ENCODE peak calls at places on chromosomes 16 and 17, in eight cellular contexts. Q, K, B, A, Y, T, V and G are unnamed samples.

GRCh38 chr16:87608400-87608985 is 6.2 kb downstream of the JPH3 start:
- DNase-seq in Q (peak; percentile 64), K (no peak), B (no peak), A (peak; percentile 80), Y (peak; percentile 52), T (no peak), V (peak; percentile 75), G (no peak)

GRCh38 chr17:58120195-58120822 is 27.9 kb upstream of the OR4D1 start:
- DNase-seq in Q (peak; percentile 41), K (no peak), B (no peak), A (peak; percentile 57), Y (peak; percentile 66), T (no peak), V (no peak), G (no peak)

GRCh38 chr16:2584742-2585650 is 47.2 kb downstream of the PDPK1 start:
- DNase-seq in Q (no peak), K (no peak), B (no peak), A (no peak), Y (peak; percentile 16), T (peak; percentile 8), V (peak; percentile 82), G (no peak)

GRCh38 chr16:24609740-24610420 is 70.5 kb downstream of the RBBP6 start:
- DNase-seq in Q (peak; percentile 38), K (no peak), B (peak; percentile 87), A (peak; percentile 39), Y (peak; percentile 31), T (peak; percentile 78), V (peak; percentile 93), G (peak; percentile 80)

GRCh38 chr16:70267516-70267915 is 15.8 kb upstream of the EXOSC6 start:
- DNase-seq in Q (peak; percentile 22), K (peak; percentile 36), B (peak; percentile 56), A (peak; percentile 58), Y (peak; percentile 55), T (no peak), V (peak; percentile 60), G (no peak)

GRCh38 chr17:40809721-40810421 is 10.1 kb upstream of the KRT28 start:
- DNase-seq in Q (no peak), K (no peak), B (no peak), A (no peak), Y (peak; percentile 43), T (no peak), V (no peak), G (no peak)

GRCh38 chr17:67716405-67716798 is 1.3 kb upstream of the NOL11 start:
- DNase-seq in Q (no peak), K (no peak), B (no peak), A (no peak), Y (no peak), T (no peak), V (no peak), G (no peak)

GRCh38 chr16:15567823-15568222 is 75.1 kb downstream of the MARF1 start:
- DNase-seq in Q (no peak), K (no peak), B (no peak), A (no peak), Y (no peak), T (no peak), V (no peak), G (no peak)

GRCh38 chr17:77891602-77892001 is 66.9 kb upstream of the TNRC6C start:
- DNase-seq in Q (no peak), K (no peak), B (no peak), A (no peak), Y (no peak), T (no peak), V (peak; percentile 43), G (no peak)

GRCh38 chr16:85360323-85361277 is 248.3 kb upstream of the CIBAR2 start:
- DNase-seq in Q (no peak), K (no peak), B (peak; percentile 98), A (no peak), Y (no peak), T (no peak), V (no peak), G (no peak)

GRCh38 chr17:82153745-82154375 is 55.8 kb upstream of the FASN start:
- DNase-seq in Q (peak; percentile 51), K (peak; percentile 13), B (peak; percentile 38), A (peak; percentile 83), Y (peak; percentile 55), T (peak; percentile 63), V (peak; percentile 95), G (peak; percentile 56)

GRCh38 chr17:38706625-38707298 is 1.7 kb downstream of the MLLT6 start:
- DNase-seq in Q (no peak), K (no peak), B (no peak), A (no peak), Y (no peak), T (no peak), V (no peak), G (no peak)

GRCh38 chr16:85369741-85370528 is 243.2 kb upstream of the GSE1 start:
- DNase-seq in Q (peak; percentile 47), K (no peak), B (peak; percentile 50), A (peak; percentile 76), Y (no peak), T (no peak), V (no peak), G (no peak)

GRCh38 chr17:73156166-73156840 is 8.5 kb upstream of the SSTR2 start:
- DNase-seq in Q (peak; percentile 74), K (peak; percentile 28), B (peak; percentile 97), A (peak; percentile 65), Y (peak; percentile 68), T (peak; percentile 63), V (peak; percentile 92), G (peak; percentile 12)

GRCh38 chr17:65360961-65361552 is 200.4 kb downstream of the AXIN2 start:
- DNase-seq in Q (no peak), K (no peak), B (no peak), A (no peak), Y (no peak), T (no peak), V (no peak), G (no peak)

GRCh38 chr16:77409311-77409710 is 25.5 kb downstream of the ADAMTS18 start:
- DNase-seq in Q (no peak), K (no peak), B (no peak), A (no peak), Y (no peak), T (no peak), V (no peak), G (no peak)

GRCh38 chr16:9695152-9695551 is 487.1 kb downstream of the GRIN2A start:
- DNase-seq in Q (no peak), K (no peak), B (no peak), A (no peak), Y (no peak), T (no peak), V (no peak), G (no peak)

GRCh38 chr16:66248096-66248495 is 118.4 kb upstream of the CDH5 start:
- DNase-seq in Q (peak; percentile 38), K (no peak), B (no peak), A (no peak), Y (peak; percentile 77), T (no peak), V (no peak), G (no peak)

GRCh38 chr16:27195068-27195741 is 8.1 kb upstream of the KDM8 start:
- DNase-seq in Q (no peak), K (no peak), B (no peak), A (no peak), Y (no peak), T (no peak), V (peak; percentile 20), G (no peak)